ENCODE peak calls at places on chromosomes 11 and 22, in four cellular contexts. One of them, this sample, is unnamed. For H3K4me1, the result is how much of the 10 kb centered on the place peaks cover.

GRCh38 chr11:65722261-65722660 is 1.7 kb upstream of the RNASEH2C start:
- DNase-seq in tibial nerve: no peak
- DNase-seq in transverse colon: no peak
- DNase-seq in stomach: no peak
- DNase-seq in this sample: no peak

GRCh38 chr11:68933605-68934320 is 30.1 kb downstream of the IGHMBP2 start:
- DNase-seq in transverse colon: no peak
- DNase-seq in stomach: no peak
- DNase-seq in tibial nerve: no peak
- DNase-seq in this sample: no peak

GRCh38 chr22:29308148-29308790 is 1.8 kb downstream of the GAS2L1 start:
- DNase-seq in stomach: no peak
- DNase-seq in tibial nerve: no peak
- DNase-seq in transverse colon: no peak
- DNase-seq in this sample: no peak

GRCh38 chr11:44613081-44613628 is 47.7 kb downstream of the CD82 start:
- DNase-seq in tibial nerve: no peak
- DNase-seq in transverse colon: no peak
- DNase-seq in stomach: no peak
- DNase-seq in this sample: no peak

GRCh38 chr11:36792870-36793541 is 195.0 kb upstream of the RAG2 start:
- DNase-seq in tibial nerve: no peak
- DNase-seq in stomach: no peak
- DNase-seq in transverse colon: no peak
- DNase-seq in this sample: no peak

GRCh38 chr11:88535266-88535665 is 197.7 kb upstream of the CTSC start:
- DNase-seq in stomach: no peak
- DNase-seq in transverse colon: no peak
- DNase-seq in tibial nerve: no peak
- DNase-seq in this sample: no peak

GRCh38 chr11:48051217-48051848 is 71.0 kb downstream of the PTPRJ start:
- DNase-seq in stomach: no peak
- DNase-seq in tibial nerve: no peak
- DNase-seq in transverse colon: no peak
- DNase-seq in this sample: no peak

GRCh38 chr11:85945788-85946187 is 90.6 kb downstream of the CCDC83 start:
- DNase-seq in tibial nerve: no peak
- DNase-seq in stomach: no peak
- DNase-seq in transverse colon: no peak
- DNase-seq in this sample: no peak

GRCh38 chr11:108734956-108735559 is 70.2 kb downstream of the DDX10 start:
- DNase-seq in tibial nerve: no peak
- DNase-seq in transverse colon: no peak
- DNase-seq in stomach: no peak
- DNase-seq in this sample: no peak

GRCh38 chr11:26704249-26704648 is 17.6 kb downstream of the SLC5A12 start:
- DNase-seq in tibial nerve: no peak
- DNase-seq in stomach: no peak
- DNase-seq in transverse colon: peak
- DNase-seq in this sample: no peak

GRCh38 chr22:25843660-25844275 is 101.8 kb downstream of the MYO18B start:
- DNase-seq in stomach: no peak
- DNase-seq in tibial nerve: no peak
- DNase-seq in transverse colon: no peak
- DNase-seq in this sample: no peak

GRCh38 chr11:28913883-28914282 is 805.7 kb downstream of the METTL15 start:
- DNase-seq in transverse colon: no peak
- DNase-seq in stomach: no peak
- DNase-seq in tibial nerve: no peak
- DNase-seq in this sample: no peak

GRCh38 chr11:10694481-10695239 is 1.1 kb upstream of the IRAG1 start:
- DNase-seq in tibial nerve: no peak
- DNase-seq in transverse colon: no peak
- DNase-seq in stomach: no peak
- DNase-seq in this sample: no peak

GRCh38 chr11:69375316-69376154 is 81.6 kb downstream of the MYEOV start:
- DNase-seq in stomach: peak
- DNase-seq in transverse colon: peak
- DNase-seq in tibial nerve: no peak
- DNase-seq in this sample: peak

GRCh38 chr11:71247551-71248250 is 4.7 kb downstream of the SHANK2 start:
- DNase-seq in stomach: peak
- DNase-seq in transverse colon: no peak
- DNase-seq in tibial nerve: no peak
- DNase-seq in this sample: peak

GRCh38 chr11:122709042-122709760 is 53.7 kb downstream of the UBASH3B start:
- DNase-seq in tibial nerve: no peak
- DNase-seq in transverse colon: no peak
- DNase-seq in stomach: no peak
- DNase-seq in this sample: no peak

GRCh38 chr11:58525037-58525614 is 17.2 kb upstream of the OR5B21 start:
- DNase-seq in transverse colon: no peak
- DNase-seq in tibial nerve: no peak
- DNase-seq in stomach: no peak
- DNase-seq in this sample: no peak

GRCh38 chr22:26642465-26643367 is 14.7 kb upstream of the MIAT start:
- DNase-seq in transverse colon: peak
- DNase-seq in tibial nerve: no peak
- DNase-seq in stomach: peak
- DNase-seq in this sample: no peak

GRCh38 chr11:134347441-134347840 is 15.7 kb downstream of the GLB1L2 start:
- DNase-seq in tibial nerve: no peak
- DNase-seq in transverse colon: no peak
- DNase-seq in stomach: no peak
- DNase-seq in this sample: peak

GRCh38 chr11:73315288-73316020 is 7.4 kb downstream of the ARHGEF17 start:
- DNase-seq in stomach: no peak
- DNase-seq in tibial nerve: no peak
- DNase-seq in transverse colon: no peak
- DNase-seq in this sample: no peak

GRCh38 chr11:129814244-129814992 is 1.2 kb upstream of the TMEM45B start:
- DNase-seq in transverse colon: no peak
- DNase-seq in stomach: no peak
- DNase-seq in tibial nerve: no peak
- DNase-seq in this sample: no peak

GRCh38 chr11:69076129-69076791 is 27.5 kb downstream of the TPCN2 start:
- DNase-seq in transverse colon: no peak
- DNase-seq in tibial nerve: no peak
- DNase-seq in stomach: no peak
- DNase-seq in this sample: no peak

GRCh38 chr11:98564881-98565280 is 455.9 kb upstream of the CNTN5 start:
- DNase-seq in transverse colon: no peak
- DNase-seq in stomach: no peak
- DNase-seq in tibial nerve: no peak
- DNase-seq in this sample: no peak

GRCh38 chr11:74444173-74444832 is 23.0 kb downstream of the KCNE3 start:
- DNase-seq in tibial nerve: no peak
- DNase-seq in stomach: peak
- DNase-seq in transverse colon: no peak
- DNase-seq in this sample: no peak

GRCh38 chr11:101553891-101554292 is 29.9 kb downstream of the TRPC6 start:
- DNase-seq in tibial nerve: no peak
- DNase-seq in transverse colon: no peak
- DNase-seq in stomach: no peak
- DNase-seq in this sample: no peak

DNA sequence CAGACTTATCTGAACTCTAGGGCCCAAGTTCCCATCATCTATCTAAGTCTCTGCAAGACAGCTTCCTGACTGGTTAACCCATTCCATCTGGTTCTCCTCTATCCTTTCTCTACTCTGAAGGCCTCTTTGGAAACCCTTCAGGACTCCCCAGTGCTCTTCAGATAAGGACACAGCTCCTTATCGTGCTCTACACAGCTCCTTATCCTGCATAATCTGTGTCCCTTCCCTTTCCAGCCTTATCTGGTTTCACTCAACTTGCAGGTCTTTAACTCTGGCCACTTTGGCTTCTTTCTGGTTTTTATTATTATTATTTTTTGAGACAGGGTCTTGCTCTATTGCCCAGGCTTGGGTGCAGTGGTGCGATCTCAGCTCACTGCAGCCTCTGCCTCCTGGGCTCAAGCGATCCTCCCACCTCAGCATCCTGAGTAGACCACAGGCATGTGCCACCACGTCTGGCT is 10.6 kb downstream of the ENDOD1 start:
- DNase-seq in transverse colon: no peak
- DNase-seq in stomach: no peak
- DNase-seq in tibial nerve: no peak
- DNase-seq in this sample: no peak
- TF ChIP-seq EP300 in transverse colon: no peak
- TF ChIP-seq EP300 in stomach: no peak
- TF ChIP-seq EP300 in tibial nerve: no peak
- TF ChIP-seq EP300 in this sample: no peak

DNA sequence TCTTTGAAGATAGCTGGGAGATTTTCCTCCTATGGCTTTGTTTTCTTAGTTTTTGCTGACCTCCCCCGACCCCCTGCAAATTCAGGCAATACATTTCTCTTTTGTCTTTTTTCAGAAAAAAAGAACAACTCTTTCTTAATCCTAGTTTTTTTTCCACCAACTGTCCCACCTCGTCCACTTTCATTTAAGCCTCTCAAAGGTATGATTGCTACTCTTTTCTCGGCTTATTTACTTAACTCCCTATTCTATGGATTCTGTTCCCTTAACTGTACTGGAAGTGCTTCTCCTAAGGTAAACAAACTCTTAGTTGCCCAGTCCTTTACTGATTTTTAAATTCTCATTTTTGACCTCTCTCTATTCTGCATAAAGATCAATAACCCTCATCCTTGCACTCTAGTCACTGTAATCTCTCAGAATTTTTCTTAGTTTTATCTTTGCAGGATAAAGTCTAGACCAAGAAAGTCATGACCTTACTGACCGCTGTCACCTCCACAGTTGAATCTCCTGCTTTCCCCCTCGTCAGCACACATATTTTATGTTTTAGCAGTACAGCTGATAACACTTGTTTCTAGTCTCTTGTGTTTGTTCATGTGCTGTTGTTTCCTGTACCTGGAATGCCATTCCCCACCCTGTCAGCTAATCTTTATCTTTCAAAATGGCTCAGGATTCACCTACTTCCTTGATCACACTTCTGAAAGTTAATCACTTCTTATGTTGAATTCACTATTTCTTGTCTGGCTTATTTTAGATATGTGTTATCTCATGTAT is 14.9 kb downstream of the TBCEL start:
- DNase-seq in stomach: no peak
- DNase-seq in transverse colon: no peak
- DNase-seq in tibial nerve: no peak
- DNase-seq in this sample: no peak
- H3K4me1 ChIP-seq in stomach: half or more
- H3K4me1 ChIP-seq in transverse colon: under half
- H3K4me1 ChIP-seq in tibial nerve: under half
- H3K4me1 ChIP-seq in this sample: under half

GRCh38 chr11:82999232-82999631 is 72.5 kb downstream of the RAB30 start:
- DNase-seq in tibial nerve: no peak
- DNase-seq in stomach: no peak
- DNase-seq in transverse colon: no peak
- DNase-seq in this sample: no peak

GRCh38 chr11:82998697-82999096 is 73.0 kb downstream of the RAB30 start:
- DNase-seq in transverse colon: no peak
- DNase-seq in tibial nerve: no peak
- DNase-seq in stomach: no peak
- DNase-seq in this sample: no peak

GRCh38 chr11:82995754-82996398 is 75.8 kb downstream of the RAB30 start:
- DNase-seq in tibial nerve: peak
- DNase-seq in stomach: no peak
- DNase-seq in transverse colon: no peak
- DNase-seq in this sample: no peak

GRCh38 chr11:82995276-82995675 is 76.4 kb downstream of the RAB30 start:
- DNase-seq in transverse colon: no peak
- DNase-seq in tibial nerve: no peak
- DNase-seq in stomach: no peak
- DNase-seq in this sample: no peak

DNA sequence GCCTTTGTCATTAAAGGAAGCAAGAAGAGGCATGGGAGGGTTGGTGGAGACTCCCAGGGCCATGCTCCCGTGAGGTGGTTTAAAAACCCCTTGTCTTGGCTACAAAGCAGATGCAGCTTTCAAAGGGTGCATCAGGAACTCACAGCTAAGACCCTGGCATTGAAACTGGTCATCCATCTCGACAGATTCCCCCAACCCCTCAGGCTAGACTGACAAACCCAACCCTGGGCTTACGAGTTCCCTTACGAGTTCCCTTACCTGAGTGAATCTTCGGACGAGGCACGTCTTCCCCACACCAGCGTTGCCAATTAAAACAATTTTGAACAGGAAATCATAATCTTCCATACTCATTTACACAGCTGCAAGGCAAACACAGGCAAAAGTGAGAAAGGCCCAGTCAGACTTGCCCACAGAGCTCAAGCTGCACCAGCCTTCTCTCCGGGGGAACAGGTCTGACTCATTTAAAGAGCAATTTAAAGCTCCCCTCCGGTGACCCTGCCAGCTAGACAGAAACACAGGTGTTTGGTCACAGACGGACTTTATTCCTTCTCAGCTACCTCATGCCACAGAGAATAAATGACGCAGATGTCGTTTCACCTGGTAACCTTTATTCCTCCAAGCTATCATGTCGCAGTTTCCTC is 74.6 kb downstream of the RAB30 start:
- DNase-seq in stomach: peak
- DNase-seq in transverse colon: peak
- DNase-seq in tibial nerve: no peak
- DNase-seq in this sample: no peak
- TF ChIP-seq EP300 in stomach: no peak
- TF ChIP-seq EP300 in transverse colon: no peak
- TF ChIP-seq EP300 in tibial nerve: no peak
- TF ChIP-seq EP300 in this sample: no peak

DNA sequence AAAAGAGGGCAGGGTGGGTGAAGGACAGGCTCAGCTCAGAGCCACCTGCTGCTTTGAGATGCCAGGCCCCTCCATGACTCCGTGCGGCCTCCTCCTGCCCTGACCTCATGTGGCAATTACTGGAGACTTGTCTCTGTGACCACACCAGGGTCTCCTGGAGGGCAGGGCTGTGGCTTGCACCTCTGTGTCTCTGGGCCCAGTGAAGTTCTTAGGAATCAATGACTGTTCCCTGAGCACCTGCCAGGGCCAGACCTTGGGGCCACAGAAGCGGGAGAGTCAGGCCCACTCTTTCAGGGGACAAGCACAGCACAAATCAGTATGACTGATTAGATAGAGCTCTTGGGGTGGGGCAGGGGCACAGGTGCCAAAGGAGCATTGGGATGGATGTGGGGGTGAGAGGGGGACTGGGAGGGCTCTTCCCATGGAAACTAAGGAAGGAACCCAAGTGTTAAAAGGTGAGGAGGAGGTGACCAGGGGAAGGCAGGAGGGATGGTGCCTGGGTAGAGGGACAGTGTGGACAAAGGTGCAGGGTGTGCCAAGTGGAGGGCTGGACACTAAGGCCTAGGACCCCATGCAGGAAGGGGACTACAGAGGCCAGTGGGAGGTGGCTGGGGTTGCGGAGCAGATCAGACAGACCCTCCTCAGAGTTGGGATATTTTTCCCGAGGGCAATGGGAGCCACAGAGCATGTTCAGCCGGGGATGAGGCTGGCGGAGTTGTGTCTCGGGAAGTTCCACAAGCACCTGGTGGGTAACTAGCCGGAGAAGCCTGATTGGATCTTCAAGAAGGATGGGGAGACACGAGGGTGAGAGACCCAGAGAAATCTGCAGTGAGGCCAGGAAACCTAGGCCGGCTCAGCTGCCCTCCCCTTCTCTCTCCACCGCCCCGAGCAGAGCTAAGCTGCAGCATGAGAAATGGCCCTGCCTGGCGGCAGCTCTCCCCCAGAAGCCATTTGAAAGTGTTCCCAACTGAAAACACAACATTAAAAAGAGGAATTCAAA is 77.5 kb upstream of the SHISAL1 start:
- DNase-seq in tibial nerve: no peak
- DNase-seq in stomach: no peak
- DNase-seq in transverse colon: no peak
- DNase-seq in this sample: peak
- H3K4me1 ChIP-seq in tibial nerve: under half
- H3K4me1 ChIP-seq in stomach: under half
- H3K4me1 ChIP-seq in transverse colon: under half
- H3K4me1 ChIP-seq in this sample: under half